ENCODE peak calls at places on chromosomes 5 and 9, in eight cellular contexts. One of them, this sample, is unnamed.

GRCh38 chr5:78508231-78508765 is 140.3 kb downstream of the LHFPL2 start:
- DNase-seq in lower leg skin: no peak
- DNase-seq in stimulated activated CD4-positive, alpha-beta T cell treated with anti-CD3 and anti-CD28 coated beads, Interleukin-15, amount 100 ng/mL, for 24 hours: no peak
- DNase-seq in memory B cell: no peak
- DNase-seq in IMR-90: peak; percentile 78
- DNase-seq in left cardiac atrium: no peak
- DNase-seq in posterior cingulate gyrus: no peak
- DNase-seq in cerebellar nuclear complex: no peak
- DNase-seq in this sample: no peak

GRCh38 chr9:88781500-88782391 is 209.5 kb upstream of the S1PR3 start:
- DNase-seq in lower leg skin: no peak
- DNase-seq in stimulated activated CD4-positive, alpha-beta T cell treated with anti-CD3 and anti-CD28 coated beads, Interleukin-15, amount 100 ng/mL, for 24 hours: no peak
- DNase-seq in memory B cell: no peak
- DNase-seq in IMR-90: peak; percentile 74
- DNase-seq in left cardiac atrium: peak; percentile 70
- DNase-seq in posterior cingulate gyrus: no peak
- DNase-seq in cerebellar nuclear complex: no peak
- DNase-seq in this sample: no peak

GRCh38 chr9:133635098-133635497 is 1.1 kb upstream of the DBH start:
- DNase-seq in lower leg skin: no peak
- DNase-seq in stimulated activated CD4-positive, alpha-beta T cell treated with anti-CD3 and anti-CD28 coated beads, Interleukin-15, amount 100 ng/mL, for 24 hours: no peak
- DNase-seq in memory B cell: no peak
- DNase-seq in IMR-90: no peak
- DNase-seq in left cardiac atrium: no peak
- DNase-seq in posterior cingulate gyrus: no peak
- DNase-seq in cerebellar nuclear complex: no peak
- DNase-seq in this sample: no peak

GRCh38 chr9:88950341-88951141 is 40.7 kb upstream of the S1PR3 start:
- DNase-seq in lower leg skin: no peak
- DNase-seq in stimulated activated CD4-positive, alpha-beta T cell treated with anti-CD3 and anti-CD28 coated beads, Interleukin-15, amount 100 ng/mL, for 24 hours: no peak
- DNase-seq in memory B cell: no peak
- DNase-seq in IMR-90: peak; percentile 84
- DNase-seq in left cardiac atrium: no peak
- DNase-seq in posterior cingulate gyrus: no peak
- DNase-seq in cerebellar nuclear complex: no peak
- DNase-seq in this sample: no peak

GRCh38 chr9:115296831-115297565 is 179.0 kb upstream of the TNC start:
- DNase-seq in lower leg skin: no peak
- DNase-seq in stimulated activated CD4-positive, alpha-beta T cell treated with anti-CD3 and anti-CD28 coated beads, Interleukin-15, amount 100 ng/mL, for 24 hours: no peak
- DNase-seq in memory B cell: no peak
- DNase-seq in IMR-90: no peak
- DNase-seq in left cardiac atrium: no peak
- DNase-seq in posterior cingulate gyrus: no peak
- DNase-seq in cerebellar nuclear complex: no peak
- DNase-seq in this sample: no peak

GRCh38 chr5:135890867-135891266 is 4.8 kb downstream of the IL9 start:
- DNase-seq in lower leg skin: no peak
- DNase-seq in stimulated activated CD4-positive, alpha-beta T cell treated with anti-CD3 and anti-CD28 coated beads, Interleukin-15, amount 100 ng/mL, for 24 hours: peak; percentile 67
- DNase-seq in memory B cell: no peak
- DNase-seq in IMR-90: no peak
- DNase-seq in left cardiac atrium: no peak
- DNase-seq in posterior cingulate gyrus: no peak
- DNase-seq in cerebellar nuclear complex: no peak
- DNase-seq in this sample: no peak

GRCh38 chr5:175226506-175226905 is 217.5 kb downstream of the DRD1 start:
- DNase-seq in lower leg skin: no peak
- DNase-seq in stimulated activated CD4-positive, alpha-beta T cell treated with anti-CD3 and anti-CD28 coated beads, Interleukin-15, amount 100 ng/mL, for 24 hours: no peak
- DNase-seq in memory B cell: no peak
- DNase-seq in IMR-90: no peak
- DNase-seq in left cardiac atrium: no peak
- DNase-seq in posterior cingulate gyrus: no peak
- DNase-seq in cerebellar nuclear complex: no peak
- DNase-seq in this sample: no peak

GRCh38 chr5:90554358-90555006 is 4.1 kb upstream of the ADGRV1 start:
- DNase-seq in lower leg skin: no peak
- DNase-seq in stimulated activated CD4-positive, alpha-beta T cell treated with anti-CD3 and anti-CD28 coated beads, Interleukin-15, amount 100 ng/mL, for 24 hours: no peak
- DNase-seq in memory B cell: no peak
- DNase-seq in IMR-90: no peak
- DNase-seq in left cardiac atrium: no peak
- DNase-seq in posterior cingulate gyrus: no peak
- DNase-seq in cerebellar nuclear complex: no peak
- DNase-seq in this sample: no peak

GRCh38 chr5:150642567-150642927 is 2.1 kb downstream of the SYNPO start:
- DNase-seq in lower leg skin: peak; percentile 70
- DNase-seq in stimulated activated CD4-positive, alpha-beta T cell treated with anti-CD3 and anti-CD28 coated beads, Interleukin-15, amount 100 ng/mL, for 24 hours: no peak
- DNase-seq in memory B cell: no peak
- DNase-seq in IMR-90: peak; percentile 88
- DNase-seq in left cardiac atrium: peak; percentile 83
- DNase-seq in posterior cingulate gyrus: no peak
- DNase-seq in cerebellar nuclear complex: no peak
- DNase-seq in this sample: peak; percentile 84

GRCh38 chr9:113317777-113318176 is 14.6 kb upstream of the RNF183 start:
- DNase-seq in lower leg skin: no peak
- DNase-seq in stimulated activated CD4-positive, alpha-beta T cell treated with anti-CD3 and anti-CD28 coated beads, Interleukin-15, amount 100 ng/mL, for 24 hours: no peak
- DNase-seq in memory B cell: no peak
- DNase-seq in IMR-90: no peak
- DNase-seq in left cardiac atrium: no peak
- DNase-seq in posterior cingulate gyrus: no peak
- DNase-seq in cerebellar nuclear complex: no peak
- DNase-seq in this sample: no peak

GRCh38 chr9:87569008-87569908 is 71.6 kb downstream of the DAPK1 start:
- DNase-seq in lower leg skin: no peak
- DNase-seq in stimulated activated CD4-positive, alpha-beta T cell treated with anti-CD3 and anti-CD28 coated beads, Interleukin-15, amount 100 ng/mL, for 24 hours: no peak
- DNase-seq in memory B cell: no peak
- DNase-seq in IMR-90: no peak
- DNase-seq in left cardiac atrium: peak; percentile 50
- DNase-seq in posterior cingulate gyrus: no peak
- DNase-seq in cerebellar nuclear complex: no peak
- DNase-seq in this sample: no peak

GRCh38 chr5:173706700-173707099 is 90.2 kb upstream of the BOD1 start:
- DNase-seq in lower leg skin: no peak
- DNase-seq in stimulated activated CD4-positive, alpha-beta T cell treated with anti-CD3 and anti-CD28 coated beads, Interleukin-15, amount 100 ng/mL, for 24 hours: no peak
- DNase-seq in memory B cell: no peak
- DNase-seq in IMR-90: no peak
- DNase-seq in left cardiac atrium: no peak
- DNase-seq in posterior cingulate gyrus: no peak
- DNase-seq in cerebellar nuclear complex: no peak
- DNase-seq in this sample: no peak

This sample was measured in psoas muscle.